ENCODE peak calls at places on chromosomes 1 and 21, in seven cellular contexts. M is A549; F is CD8-positive, alpha-beta T cell; A is astrocyte of the spinal cord; U is left ventricle myocardium inferior; G is tibial artery; O is GM12878. D is an unnamed sample.

GRCh38 chr1:110060034-110060661 is 10.3 kb downstream of the ALX3 start:
- DNase-seq in M (peak; percentile 29), F (peak; percentile 78), G (no peak), A (no peak), O (no peak), U (no peak), D (peak; percentile 39)

GRCh38 chr1:30183895-30184294 is 539.5 kb downstream of the MATN1 start:
- DNase-seq in F (peak; percentile 38), M (no peak), U (no peak), O (no peak), A (no peak), G (no peak), D (no peak)

GRCh38 chr1:33358114-33358770 is 37.3 kb upstream of the A3GALT2 start:
- DNase-seq in A (no peak), M (no peak), F (no peak), U (no peak), O (no peak), G (no peak), D (no peak)

GRCh38 chr1:15014521-15014920 is 139.0 kb upstream of the TMEM51 start:
- DNase-seq in U (no peak), M (no peak), O (no peak), G (no peak), F (no peak), A (no peak), D (no peak)

GRCh38 chr21:42818328-42818749 is 61.0 kb downstream of the WDR4 start:
- DNase-seq in O (no peak), A (peak; percentile 50), U (peak; percentile 63), F (peak; percentile 83), M (no peak), G (peak; percentile 74), D (peak; percentile 71)

GRCh38 chr1:153963850-153964331 is 554 bp upstream of the SLC39A1 start:
- DNase-seq in O (no peak), G (no peak), A (peak; percentile 47), U (peak; percentile 42), M (peak; percentile 59), F (no peak), D (no peak)

GRCh38 chr21:21232320-21232719 is 234.1 kb downstream of the NCAM2 start:
- DNase-seq in M (no peak), U (no peak), O (no peak), G (no peak), A (peak; percentile 66), F (no peak), D (peak; percentile 88)

GRCh38 chr1:224333309-224333926 is 3.4 kb upstream of the NVL start:
- DNase-seq in M (no peak), G (no peak), U (no peak), F (no peak), A (peak; percentile 73), O (peak; percentile 56), D (peak; percentile 79)

GRCh38 chr1:219317762-219318353 is 144.2 kb downstream of the LYPLAL1 start:
- DNase-seq in F (no peak), G (no peak), U (no peak), O (no peak), A (peak; percentile 21), M (no peak), D (peak; percentile 69)

GRCh38 chr1:22788298-22788697 is 77.7 kb downstream of the EPHB2 start:
- DNase-seq in U (peak; percentile 50), F (no peak), O (no peak), A (no peak), M (no peak), G (no peak), D (no peak)

GRCh38 chr1:110608247-110608646 is 2.1 kb upstream of the KCNA2 start:
- DNase-seq in M (no peak), A (no peak), O (no peak), F (no peak), G (no peak), U (no peak), D (no peak)

GRCh38 chr1:24643362-24644346 is 552 bp downstream of the SRRM1 start:
- DNase-seq in M (peak; percentile 28), A (no peak), O (no peak), U (no peak), F (no peak), G (no peak), D (peak; percentile 9)

GRCh38 chr1:96845464-96845863 is 123.9 kb downstream of the PTBP2 start:
- DNase-seq in A (no peak), U (no peak), G (no peak), M (peak; percentile 7), F (no peak), O (no peak), D (peak; percentile 41)

GRCh38 chr1:109240158-109241152 is 8.9 kb upstream of the CELSR2 start:
- DNase-seq in M (no peak), G (no peak), F (peak; percentile 51), O (no peak), U (peak; percentile 78), A (peak; percentile 78), D (peak; percentile 79)

GRCh38 chr1:22450421-22451021 is 1.1 kb upstream of the ZBTB40 start:
- DNase-seq in O (no peak), A (no peak), F (no peak), G (no peak), U (no peak), M (no peak), D (no peak)

GRCh38 chr1:87684786-87685185 is 356.1 kb downstream of the LMO4 start:
- DNase-seq in O (no peak), A (peak; percentile 77), G (no peak), M (no peak), F (no peak), U (no peak), D (peak; percentile 58)

GRCh38 chr1:52633291-52633754 is 355 bp downstream of the SHISAL2A start:
- DNase-seq in A (no peak), M (no peak), F (peak; percentile 73), G (no peak), U (no peak), O (no peak), D (no peak)

GRCh38 chr1:231494439-231495110 is 33.9 kb upstream of the TSNAX start:
- DNase-seq in U (no peak), F (no peak), O (no peak), M (no peak), G (no peak), A (no peak), D (no peak)

GRCh38 chr1:68814067-68814466 is 317.2 kb upstream of the DEPDC1 start:
- DNase-seq in A (no peak), O (no peak), F (no peak), U (no peak), M (no peak), G (no peak), D (no peak)

GRCh38 chr1:119818181-119818580 is 6.9 kb upstream of the REG4 start:
- DNase-seq in U (no peak), F (no peak), G (no peak), A (no peak), M (no peak), O (no peak), D (no peak)

DNA sequence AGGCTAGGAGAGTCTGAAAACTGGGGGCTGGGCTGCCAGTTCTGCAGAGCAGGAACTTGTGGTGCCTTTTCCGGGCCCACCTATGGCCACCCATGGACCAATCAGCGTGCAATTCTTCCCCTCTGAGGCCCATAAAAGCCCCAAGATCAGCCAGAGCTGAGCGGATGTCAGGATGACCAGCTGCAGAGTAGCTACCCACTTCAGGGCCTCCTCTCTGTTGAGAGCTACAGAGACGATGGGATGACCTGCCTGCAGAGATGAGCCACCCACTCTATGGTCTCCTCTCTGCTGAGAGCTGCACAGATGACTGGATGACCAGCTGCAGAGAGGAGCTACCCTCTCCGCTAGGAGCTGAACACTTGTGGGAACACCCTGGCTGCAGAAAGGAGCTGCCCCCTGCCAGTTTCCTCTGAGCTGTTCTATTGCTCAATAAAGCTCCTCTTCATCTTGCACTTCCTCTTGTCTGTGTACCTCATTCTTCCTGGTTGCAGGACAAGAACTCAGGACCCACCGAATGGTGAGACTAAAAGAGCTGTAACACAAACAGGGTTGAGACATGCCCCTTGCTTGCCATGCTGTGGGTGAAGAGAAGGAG is 12.8 kb upstream of the AADACL4 start:
- DNase-seq in O (no peak), F (no peak), U (no peak), A (no peak), M (no peak), G (no peak), D (peak; percentile 75)
- TF ChIP-seq CTCF in O (no peak), F (no peak), U (no peak), A (no peak), M (no peak), G (no peak), D (peak; percentile 23)

GRCh38 chr1:3886106-3886670 is 13.9 kb downstream of the C1orf174 start:
- DNase-seq in F (no peak), U (no peak), G (no peak), O (no peak), M (no peak), A (no peak), D (no peak)

GRCh38 chr1:3886691-3887090 is 13.4 kb downstream of the C1orf174 start:
- DNase-seq in U (no peak), G (no peak), F (no peak), A (no peak), M (no peak), O (no peak), D (no peak)

GRCh38 chr1:3883194-3883920 is 16.7 kb downstream of the C1orf174 start:
- DNase-seq in M (no peak), F (no peak), U (no peak), G (no peak), A (no peak), O (no peak), D (no peak)

GRCh38 chr1:3884966-3885365 is 15.1 kb downstream of the C1orf174 start:
- DNase-seq in A (no peak), O (no peak), F (no peak), G (no peak), U (no peak), M (no peak), D (no peak)

GRCh38 chr1:3885611-3886010 is 14.5 kb downstream of the C1orf174 start:
- DNase-seq in G (no peak), O (no peak), F (no peak), U (no peak), A (no peak), M (no peak), D (no peak)
- H3K4me3 ChIP-seq in G (no peak overlapping the region), O (no peak overlapping the region), F (no peak overlapping the region), U (no peak overlapping the region), A (no peak overlapping the region), M (no peak overlapping the region), D (no peak overlapping the region)

GRCh38 chr1:201673912-201674311 is 135.0 kb downstream of the NAV1 start:
- DNase-seq in U (no peak), O (no peak), M (no peak), F (no peak), G (no peak), A (no peak), D (no peak)

GRCh38 chr1:201667479-201667878 is 128.6 kb downstream of the NAV1 start:
- DNase-seq in O (no peak), U (no peak), A (no peak), M (no peak), G (no peak), F (no peak), D (no peak)

GRCh38 chr1:201672685-201673084 is 133.8 kb downstream of the NAV1 start:
- DNase-seq in F (no peak), M (no peak), U (no peak), A (no peak), O (no peak), G (no peak), D (no peak)

GRCh38 chr1:201673093-201673492 is 134.2 kb downstream of the NAV1 start:
- DNase-seq in A (no peak), U (no peak), F (no peak), M (no peak), O (no peak), G (no peak), D (no peak)

GRCh38 chr1:201670517-201670916 is 131.6 kb downstream of the NAV1 start:
- DNase-seq in G (no peak), O (no peak), M (no peak), U (no peak), A (no peak), F (no peak), D (no peak)
- TF ChIP-seq CTCF in G (no peak), O (no peak), M (no peak), U (no peak), A (no peak), F (no peak), D (no peak)

GRCh38 chr21:40516336-40516735 is 330.6 kb downstream of the DSCAM start:
- DNase-seq in A (no peak), O (no peak), U (peak; percentile 23), F (no peak), M (no peak), G (peak; percentile 68), D (no peak)
- H3K4me3 ChIP-seq in A (no peak overlapping the region), O (no peak overlapping the region), U (no peak overlapping the region), F (no peak overlapping the region), M (no peak overlapping the region), G (no peak overlapping the region), D (no peak overlapping the region)